ENCODE peak calls at places on chromosomes 4 and X, in four cellular contexts. M, A, R and T are unnamed samples.

GRCh38 chr4:129014566-129015509 is 78.5 kb downstream of the SCLT1 start:
- DNase-seq in M (no peak), A (no peak), R (no peak), T (peak)

GRCh38 chrX:13487731-13488505 is 81.5 kb upstream of the EGFL6 start:
- DNase-seq in M (peak), A (peak), R (peak), T (peak)

GRCh38 chrX:124289443-124289842 is 43.0 kb upstream of the TEX13D start:
- DNase-seq in M (no peak), A (no peak), R (no peak), T (no peak)

GRCh38 chr4:24888475-24888874 is 24.4 kb downstream of the CCDC149 start:
- DNase-seq in M (no peak), A (peak), R (no peak), T (no peak)

GRCh38 chr4:26622913-26623312 is 39.0 kb downstream of the TBC1D19 start:
- DNase-seq in M (no peak), A (no peak), R (no peak), T (no peak)

GRCh38 chr4:36841583-36842326 is 402.8 kb upstream of the NWD2 start:
- DNase-seq in M (peak), A (no peak), R (no peak), T (no peak)

GRCh38 chr4:169823685-169824084 is 65.9 kb upstream of the HPF1 start:
- DNase-seq in M (no peak), A (peak), R (peak), T (peak)

GRCh38 chrX:34886011-34886410 is 56.6 kb upstream of the FAM47B start:
- DNase-seq in M (no peak), A (no peak), R (no peak), T (no peak)

GRCh38 chrX:134693644-134694043 is 35.4 kb upstream of the PLAC1 start:
- DNase-seq in M (no peak), A (no peak), R (no peak), T (no peak)

GRCh38 chrX:37918168-37918567 is 70.8 kb upstream of the DYNLT3 start:
- DNase-seq in M (no peak), A (no peak), R (no peak), T (no peak)

GRCh38 chr4:4302416-4302815 is 12.4 kb downstream of the ZBTB49 start:
- DNase-seq in M (no peak), A (no peak), R (no peak), T (no peak)

GRCh38 chr4:3250438-3250955 is 1.5 kb downstream of the MSANTD1 start:
- DNase-seq in M (no peak), A (no peak), R (no peak), T (no peak)

GRCh38 chrX:140099221-140099620 is 133.9 kb upstream of the CXorf66 start:
- DNase-seq in M (no peak), A (no peak), R (no peak), T (no peak)

GRCh38 chr4:142548491-142548890 is 297.6 kb downstream of the INPP4B start:
- DNase-seq in M (no peak), A (no peak), R (no peak), T (no peak)

GRCh38 chr4:56448301-56448700 is 12.2 kb downstream of the PAICS start:
- DNase-seq in M (no peak), A (no peak), R (no peak), T (peak)

GRCh38 chr4:31682796-31683195 is 962.6 kb downstream of the PCDH7 start:
- DNase-seq in M (no peak), A (no peak), R (no peak), T (no peak)

GRCh38 chr4:73137121-73137520 is 67.6 kb upstream of the COX18 start:
- DNase-seq in M (no peak), A (no peak), R (no peak), T (no peak)

GRCh38 chr4:176498857-176499256 is 179.1 kb downstream of the SPCS3 start:
- DNase-seq in M (no peak), A (no peak), R (peak), T (peak)

GRCh38 chr4:176500894-176501293 is 181.1 kb downstream of the SPCS3 start:
- DNase-seq in M (no peak), A (no peak), R (no peak), T (no peak)

GRCh38 chr4:176499518-176499917 is 179.8 kb downstream of the SPCS3 start:
- DNase-seq in M (no peak), A (no peak), R (peak), T (peak)
- TF ChIP-seq FOS in M (no peak), A (no peak), R (peak), T (peak)

GRCh38 chr4:39036172-39036571 is 4.0 kb upstream of the TMEM156 start:
- DNase-seq in M (no peak), A (no peak), R (peak), T (peak)
- TF ChIP-seq FOS in M (no peak), A (no peak), R (no peak), T (no peak)

GRCh38 chr4:152896819-152897218 is 39.3 kb upstream of the FHDC1 start:
- DNase-seq in M (no peak), A (no peak), R (no peak), T (peak)
- TF ChIP-seq FOS in M (no peak), A (no peak), R (no peak), T (no peak)

GRCh38 chrX:73446831-73447230 is at the start of gene CDX4:
- DNase-seq in M (no peak), A (no peak), R (no peak), T (no peak)
- TF ChIP-seq FOS in M (no peak), A (no peak), R (no peak), T (no peak)

GRCh38 chrX:7746861-7747260 is 96.1 kb upstream of the VCX start:
- DNase-seq in M (no peak), A (no peak), R (no peak), T (no peak)
- TF ChIP-seq FOS in M (no peak), A (no peak), R (no peak), T (no peak)

GRCh38 chrX:19715711-19716638 is 171.4 kb downstream of the SH3KBP1 start:
- DNase-seq in M (no peak), A (no peak), R (no peak), T (no peak)

GRCh38 chrX:19725545-19726102 is 161.8 kb downstream of the SH3KBP1 start:
- DNase-seq in M (no peak), A (no peak), R (no peak), T (peak)

GRCh38 chrX:19723427-19723826 is 164.0 kb downstream of the SH3KBP1 start:
- DNase-seq in M (no peak), A (no peak), R (no peak), T (no peak)

GRCh38 chrX:19724409-19724808 is 163.0 kb downstream of the SH3KBP1 start:
- DNase-seq in M (no peak), A (no peak), R (no peak), T (no peak)

DNA sequence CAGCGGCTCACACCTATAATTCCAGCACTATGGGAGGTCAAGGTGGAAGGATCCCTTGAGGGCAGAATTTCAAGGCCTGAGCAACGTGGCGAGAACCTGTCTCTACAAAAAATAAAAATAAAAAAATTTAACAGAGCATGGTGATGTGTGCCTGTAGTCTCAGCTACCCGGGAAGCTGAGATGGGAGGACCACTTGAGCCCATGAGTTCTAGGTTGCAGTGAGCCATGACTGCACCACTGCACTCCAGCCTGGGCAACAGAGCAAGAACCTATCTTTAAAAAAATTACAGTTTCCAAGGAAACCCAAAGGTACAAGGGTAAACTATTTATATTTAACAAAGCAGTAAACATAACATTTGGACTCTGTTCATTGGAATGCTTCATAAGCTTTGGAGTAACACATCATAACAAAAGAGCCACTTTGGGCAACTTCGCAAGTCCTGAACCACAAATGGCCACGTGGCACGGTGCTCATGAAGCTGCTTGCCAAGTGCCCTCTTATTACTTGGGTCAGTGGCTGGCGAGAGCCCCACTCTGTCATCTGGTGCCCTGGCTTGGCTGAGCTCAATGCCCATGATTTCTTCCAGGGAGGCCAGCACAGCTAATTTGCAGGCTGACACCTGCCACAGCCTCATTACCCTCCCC is 165.6 kb downstream of the SH3KBP1 start:
- DNase-seq in M (no peak), A (no peak), R (no peak), T (no peak)
- TF ChIP-seq FOS in M (no peak), A (no peak), R (no peak), T (no peak)

GRCh38 chrX:119427024-119427794 is 28.1 kb downstream of the SLC25A43 start:
- DNase-seq in M (peak), A (peak), R (no peak), T (peak)
- TF ChIP-seq FOS in M (no peak), A (no peak), R (no peak), T (no peak)

GRCh38 chrX:138082881-138083280 is 517.0 kb downstream of the ZIC3 start:
- DNase-seq in M (no peak), A (no peak), R (no peak), T (no peak)
- TF ChIP-seq FOS in M (no peak), A (no peak), R (no peak), T (no peak)

GRCh38 chr4:6885953-6886557 is 23.6 kb upstream of the TBC1D14 start:
- DNase-seq in M (peak), A (no peak), R (peak), T (peak)
- TF ChIP-seq FOS in M (no peak), A (no peak), R (no peak), T (no peak)